ENCODE peak calls at places on chromosomes 5 and 9, in four cellular contexts. I is ureter, N is A549, F is mesendoderm. A is an unnamed sample.

GRCh38 chr5:40258205-40258604 is 421.5 kb upstream of the PTGER4 start:
- DNase-seq in I (no peak), F (peak; percentile 8), N (no peak), A (no peak)

GRCh38 chr5:158133369-158133768 is 274.4 kb upstream of the CLINT1 start:
- DNase-seq in I (no peak), N (no peak), F (no peak), A (no peak)

GRCh38 chr5:124056326-124057160 is 544.6 kb downstream of the CSNK1G3 start:
- DNase-seq in F (no peak), I (no peak), N (no peak), A (no peak)

GRCh38 chr5:179862891-179863290 is 4.3 kb upstream of the MRNIP start:
- DNase-seq in I (no peak), F (no peak), N (no peak), A (no peak)

GRCh38 chr5:134526483-134527155 is 1.1 kb downstream of the JADE2 start:
- DNase-seq in I (peak; percentile 84), F (peak; percentile 96), N (no peak), A (peak; percentile 92)

GRCh38 chr5:36252722-36253340 is 11.1 kb upstream of the NADK2 start:
- DNase-seq in F (no peak), I (no peak), N (no peak), A (no peak)

GRCh38 chr5:138763037-138763778 is 10.0 kb downstream of the CTNNA1 start:
- DNase-seq in I (no peak), F (no peak), N (no peak), A (no peak)

GRCh38 chr9:122988919-122989614 is 44.4 kb upstream of the GPR21 start:
- DNase-seq in I (no peak), N (no peak), F (no peak), A (no peak)

GRCh38 chr9:123335227-123335985 is 20.6 kb upstream of the CRB2 start:
- DNase-seq in I (no peak), N (no peak), F (peak; percentile 86), A (no peak)

GRCh38 chr5:98397081-98397480 is 376.4 kb upstream of the RGMB start:
- DNase-seq in F (no peak), I (no peak), N (no peak), A (no peak)

A was measured in osteocyte.